ENCODE peak calls at places on chromosomes 2 and 18, in six cellular contexts. One of them, this sample, is unnamed.

GRCh38 chr2:113084249-113085000 is 16.7 kb downstream of the IL1F10 start:
- ATAC-seq in K562: peak
- ATAC-seq in GM12878: peak
- ATAC-seq in HepG2: no peak
- ATAC-seq in A549: peak
- ATAC-seq in upper lobe of left lung: no peak
- ATAC-seq in this sample: no peak

GRCh38 chr2:68425503-68425902 is 41.6 kb downstream of the FBXO48 start:
- ATAC-seq in K562: no peak
- ATAC-seq in upper lobe of left lung: no peak
- ATAC-seq in A549: no peak
- ATAC-seq in HepG2: no peak
- ATAC-seq in GM12878: no peak
- ATAC-seq in this sample: no peak

GRCh38 chr2:142602418-142602989 is 275.0 kb upstream of the KYNU start:
- ATAC-seq in A549: no peak
- ATAC-seq in upper lobe of left lung: no peak
- ATAC-seq in K562: no peak
- ATAC-seq in GM12878: no peak
- ATAC-seq in HepG2: no peak
- ATAC-seq in this sample: no peak

GRCh38 chr2:37110306-37111212 is 26.2 kb downstream of the GPATCH11 start:
- ATAC-seq in A549: no peak
- ATAC-seq in K562: no peak
- ATAC-seq in HepG2: no peak
- ATAC-seq in GM12878: no peak
- ATAC-seq in upper lobe of left lung: no peak
- ATAC-seq in this sample: no peak

GRCh38 chr2:151844217-151844896 is 16.1 kb upstream of the ARL5A start:
- ATAC-seq in HepG2: no peak
- ATAC-seq in A549: no peak
- ATAC-seq in upper lobe of left lung: no peak
- ATAC-seq in GM12878: no peak
- ATAC-seq in K562: no peak
- ATAC-seq in this sample: no peak

GRCh38 chr2:235605306-235605998 is 111.6 kb downstream of the AGAP1 start:
- ATAC-seq in A549: peak
- ATAC-seq in upper lobe of left lung: peak
- ATAC-seq in GM12878: no peak
- ATAC-seq in K562: no peak
- ATAC-seq in HepG2: no peak
- ATAC-seq in this sample: peak

GRCh38 chr2:37894601-37895000 is 30.5 kb upstream of the RMDN2 start:
- ATAC-seq in HepG2: no peak
- ATAC-seq in K562: no peak
- ATAC-seq in A549: no peak
- ATAC-seq in GM12878: no peak
- ATAC-seq in upper lobe of left lung: no peak
- ATAC-seq in this sample: no peak

GRCh38 chr2:137729305-137729704 is 235.0 kb upstream of the HNMT start:
- ATAC-seq in GM12878: peak
- ATAC-seq in upper lobe of left lung: no peak
- ATAC-seq in A549: no peak
- ATAC-seq in HepG2: no peak
- ATAC-seq in K562: no peak
- ATAC-seq in this sample: no peak

GRCh38 chr2:16584824-16585546 is 80.6 kb downstream of the CYRIA start:
- ATAC-seq in A549: no peak
- ATAC-seq in GM12878: no peak
- ATAC-seq in HepG2: no peak
- ATAC-seq in upper lobe of left lung: peak
- ATAC-seq in K562: no peak
- ATAC-seq in this sample: no peak

GRCh38 chr2:43459455-43459854 is 136.4 kb downstream of the THADA start:
- ATAC-seq in GM12878: peak
- ATAC-seq in upper lobe of left lung: no peak
- ATAC-seq in K562: no peak
- ATAC-seq in A549: peak
- ATAC-seq in HepG2: no peak
- ATAC-seq in this sample: no peak

GRCh38 chr2:48126180-48126579 is 219.9 kb upstream of the FBXO11 start:
- ATAC-seq in A549: no peak
- ATAC-seq in K562: no peak
- ATAC-seq in HepG2: no peak
- ATAC-seq in GM12878: no peak
- ATAC-seq in upper lobe of left lung: no peak
- ATAC-seq in this sample: peak

GRCh38 chr2:197919487-197919886 is 115.1 kb downstream of the PLCL1 start:
- ATAC-seq in A549: no peak
- ATAC-seq in HepG2: no peak
- ATAC-seq in GM12878: no peak
- ATAC-seq in K562: peak
- ATAC-seq in upper lobe of left lung: no peak
- ATAC-seq in this sample: no peak

GRCh38 chr18:9091066-9091476 is 11.4 kb upstream of the NDUFV2 start:
- ATAC-seq in K562: no peak
- ATAC-seq in A549: no peak
- ATAC-seq in upper lobe of left lung: peak
- ATAC-seq in HepG2: no peak
- ATAC-seq in GM12878: peak
- ATAC-seq in this sample: no peak

GRCh38 chr2:69143726-69144360 is 130.9 kb downstream of the ANTXR1 start:
- ATAC-seq in upper lobe of left lung: no peak
- ATAC-seq in K562: no peak
- ATAC-seq in HepG2: no peak
- ATAC-seq in A549: peak
- ATAC-seq in GM12878: no peak
- ATAC-seq in this sample: no peak

GRCh38 chr2:71223767-71224333 is 3.1 kb downstream of the PAIP2B start:
- ATAC-seq in A549: peak
- ATAC-seq in upper lobe of left lung: no peak
- ATAC-seq in HepG2: peak
- ATAC-seq in K562: peak
- ATAC-seq in GM12878: no peak
- ATAC-seq in this sample: no peak

DNA sequence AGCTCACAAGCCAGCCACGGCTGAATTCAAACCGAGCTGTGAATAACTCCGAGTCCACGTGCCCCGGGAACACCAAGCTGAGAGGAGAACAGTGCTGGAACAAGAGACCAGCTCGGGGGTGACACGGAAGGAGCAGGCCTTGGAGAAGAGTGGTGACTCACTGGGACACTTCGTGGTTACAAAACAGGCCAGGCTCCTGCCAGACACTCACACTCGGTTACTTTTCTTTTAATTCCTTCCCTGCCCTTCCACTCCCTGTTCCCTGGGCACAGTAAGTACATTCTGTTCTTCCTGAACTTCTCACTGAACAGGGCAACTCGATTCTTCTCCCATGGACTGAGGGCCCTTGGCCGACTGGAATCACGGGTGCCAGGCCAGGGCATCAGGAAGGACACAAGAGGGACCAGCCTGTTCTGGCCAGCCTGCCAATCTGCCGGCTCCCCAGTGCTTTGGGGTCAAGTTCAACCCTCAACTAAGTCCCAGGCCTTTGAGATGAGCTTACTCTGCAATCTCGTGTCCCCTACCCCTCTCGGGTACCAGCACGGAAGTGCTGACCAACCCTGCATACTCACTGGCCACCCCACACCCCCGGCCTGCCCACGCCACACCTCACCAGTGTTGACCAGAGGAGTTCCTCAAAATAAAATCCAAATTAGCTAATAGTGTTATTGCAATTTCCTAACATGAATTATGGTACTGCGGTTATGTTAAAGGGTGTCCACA is 87.5 kb downstream of the TFCP2L1 start:
- ATAC-seq in A549: peak
- ATAC-seq in HepG2: peak
- ATAC-seq in upper lobe of left lung: peak
- ATAC-seq in GM12878: no peak
- ATAC-seq in K562: peak
- ATAC-seq in this sample: peak
- TF ChIP-seq EP300 in A549: no peak
- TF ChIP-seq EP300 in HepG2: no peak
- TF ChIP-seq EP300 in upper lobe of left lung: peak
- TF ChIP-seq EP300 in GM12878: no peak
- TF ChIP-seq EP300 in K562: no peak
- TF ChIP-seq EP300 in this sample: no peak

DNA sequence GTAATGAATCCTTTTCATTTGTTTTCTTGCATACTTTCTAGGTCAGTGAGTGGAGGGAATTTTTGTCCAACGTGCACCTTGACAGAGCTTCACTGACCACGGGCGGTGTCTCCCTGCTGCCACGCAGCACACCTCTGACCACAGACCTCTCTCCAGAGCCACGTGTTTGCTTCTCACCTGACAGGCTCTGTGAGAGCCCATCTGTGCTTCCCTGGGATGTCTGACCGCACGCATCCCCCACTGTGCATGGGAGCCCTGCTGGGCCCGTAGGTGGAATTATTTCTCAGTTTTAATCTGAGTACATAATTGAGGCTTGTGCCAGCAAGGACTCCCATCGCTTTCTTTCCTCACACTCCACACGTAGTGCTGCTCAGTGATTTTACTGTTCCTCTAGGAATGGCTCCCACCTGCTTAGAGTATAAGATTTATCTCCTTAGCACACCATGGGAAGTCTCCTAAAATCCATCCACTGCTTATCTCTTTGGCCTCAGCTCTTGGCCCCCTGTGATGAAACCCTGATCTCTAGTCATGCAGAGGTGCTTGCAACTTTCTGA is 482.6 kb downstream of the TSN start:
- ATAC-seq in upper lobe of left lung: no peak
- ATAC-seq in HepG2: no peak
- ATAC-seq in A549: no peak
- ATAC-seq in K562: no peak
- ATAC-seq in GM12878: no peak
- ATAC-seq in this sample: no peak
- TF ChIP-seq EP300 in upper lobe of left lung: no peak
- TF ChIP-seq EP300 in HepG2: no peak
- TF ChIP-seq EP300 in A549: no peak
- TF ChIP-seq EP300 in K562: no peak
- TF ChIP-seq EP300 in GM12878: no peak
- TF ChIP-seq EP300 in this sample: no peak

GRCh38 chr2:119243621-119244020 is 20.0 kb downstream of the STEAP3 start:
- ATAC-seq in upper lobe of left lung: no peak
- ATAC-seq in GM12878: no peak
- ATAC-seq in K562: no peak
- ATAC-seq in HepG2: no peak
- ATAC-seq in A549: no peak
- ATAC-seq in this sample: no peak

GRCh38 chr2:119241205-119241532 is 17.5 kb downstream of the STEAP3 start:
- ATAC-seq in GM12878: no peak
- ATAC-seq in upper lobe of left lung: no peak
- ATAC-seq in K562: peak
- ATAC-seq in HepG2: no peak
- ATAC-seq in A549: peak
- ATAC-seq in this sample: no peak

GRCh38 chr2:119242276-119243119 is 18.9 kb downstream of the STEAP3 start:
- ATAC-seq in K562: no peak
- ATAC-seq in HepG2: peak
- ATAC-seq in A549: no peak
- ATAC-seq in upper lobe of left lung: no peak
- ATAC-seq in GM12878: no peak
- ATAC-seq in this sample: no peak

GRCh38 chr2:119236796-119237195 is 13.2 kb downstream of the STEAP3 start:
- ATAC-seq in HepG2: peak
- ATAC-seq in A549: no peak
- ATAC-seq in GM12878: no peak
- ATAC-seq in upper lobe of left lung: no peak
- ATAC-seq in K562: no peak
- ATAC-seq in this sample: no peak

DNA sequence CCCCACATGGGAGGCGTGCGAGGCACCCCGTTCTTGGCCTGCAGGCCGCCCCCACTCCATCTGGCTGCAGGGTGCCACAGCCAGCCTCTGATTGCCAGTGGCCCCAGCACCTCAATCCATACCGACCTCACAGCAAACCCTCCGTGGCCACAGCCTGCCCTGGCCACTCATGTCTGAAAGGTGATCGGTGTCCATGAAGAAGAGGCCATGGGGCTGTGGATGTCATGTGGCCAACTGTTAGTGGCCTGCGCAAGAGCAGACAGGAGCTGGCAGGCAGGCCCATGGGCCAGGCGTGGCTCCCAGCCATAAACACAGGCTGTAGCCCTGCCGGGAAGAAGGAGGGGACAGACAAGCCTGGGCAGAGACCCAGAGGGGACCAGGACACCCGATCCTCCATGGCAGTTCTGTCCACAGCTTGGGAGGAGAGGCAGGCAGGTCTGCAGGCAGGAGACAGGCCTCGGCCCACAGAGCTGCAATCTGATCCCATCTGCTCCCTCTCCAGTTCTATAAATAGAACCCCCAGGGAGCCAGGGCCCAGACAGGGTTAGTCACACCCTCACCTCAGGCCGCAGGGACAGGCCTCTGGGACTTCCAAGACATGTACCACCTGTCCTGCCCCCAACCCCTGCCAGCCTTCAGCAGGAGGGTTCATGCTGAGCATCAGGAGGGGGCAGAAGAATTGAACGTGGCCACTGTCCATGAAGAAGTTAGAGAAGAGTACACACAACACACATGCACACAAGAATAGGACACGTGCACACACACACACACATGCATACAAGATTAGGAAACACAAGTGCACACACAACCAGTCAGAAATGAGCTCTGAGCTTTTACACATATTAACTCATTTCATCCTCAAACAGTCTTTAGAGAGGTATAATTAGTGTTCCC is 16.9 kb downstream of the STEAP3 start:
- ATAC-seq in GM12878: no peak
- ATAC-seq in upper lobe of left lung: peak
- ATAC-seq in HepG2: peak
- ATAC-seq in K562: peak
- ATAC-seq in A549: peak
- ATAC-seq in this sample: peak
- TF ChIP-seq EP300 in GM12878: no peak
- TF ChIP-seq EP300 in upper lobe of left lung: no peak
- TF ChIP-seq EP300 in HepG2: no peak
- TF ChIP-seq EP300 in K562: no peak
- TF ChIP-seq EP300 in A549: no peak
- TF ChIP-seq EP300 in this sample: no peak

DNA sequence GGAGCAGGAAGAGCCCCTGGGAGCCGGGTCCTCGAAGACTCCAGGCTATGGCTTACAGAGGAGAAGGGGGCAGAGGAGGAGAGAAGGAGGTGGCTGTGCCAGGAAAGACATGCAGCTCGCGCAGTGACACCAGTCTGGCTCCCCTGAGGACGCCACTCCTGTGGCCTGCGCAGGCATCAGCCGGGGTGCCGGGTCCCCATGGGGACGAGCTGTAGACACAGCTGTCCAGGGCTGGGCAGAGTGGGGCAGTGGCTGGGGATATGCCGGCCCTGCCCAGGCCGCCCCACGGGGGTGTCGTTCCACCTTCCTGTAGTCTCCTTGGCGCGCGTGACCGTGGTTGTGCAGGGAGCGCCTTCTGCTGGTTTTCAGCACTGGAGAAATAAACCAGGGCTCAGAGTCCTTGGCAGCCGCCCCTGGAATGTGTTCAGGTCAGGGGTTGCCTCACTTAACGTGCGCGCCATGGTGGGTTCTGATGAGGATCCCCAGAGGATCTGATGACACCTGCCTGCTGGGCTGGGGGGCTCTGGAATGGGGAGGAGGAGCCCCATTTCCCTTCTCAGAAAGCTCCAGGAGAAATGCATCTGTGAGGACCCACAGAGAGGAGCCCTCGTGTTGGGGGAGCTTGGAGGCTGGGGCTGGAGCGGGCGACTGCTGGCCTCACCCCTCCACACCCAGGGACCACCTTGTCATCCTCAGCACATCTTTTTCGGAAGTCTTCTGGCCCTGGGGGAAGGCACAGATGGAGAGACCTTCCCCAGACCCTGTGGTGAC is 26.7 kb downstream of the RAMP1 start:
- ATAC-seq in HepG2: peak
- ATAC-seq in A549: peak
- ATAC-seq in upper lobe of left lung: peak
- ATAC-seq in K562: no peak
- ATAC-seq in GM12878: no peak
- ATAC-seq in this sample: peak
- TF ChIP-seq EP300 in HepG2: no peak
- TF ChIP-seq EP300 in A549: no peak
- TF ChIP-seq EP300 in upper lobe of left lung: no peak
- TF ChIP-seq EP300 in K562: no peak
- TF ChIP-seq EP300 in GM12878: no peak
- TF ChIP-seq EP300 in this sample: peak